ENCODE peak calls at places on chromosomes 4 and X, in seven cellular contexts. M is HCT116, W is K562, H is SK-N-SH, T is HepG2, R is GM12878, Q is H1. E is an unnamed sample.

GRCh38 chrX:13894888-13895564 is 78.1 kb upstream of the GPM6B start:
- DNase-seq in R (no peak), M (no peak), T (no peak), W (no peak), Q (no peak), H (no peak), E (no peak)

GRCh38 chr4:37816719-37817118 is 9.8 kb upstream of the PGM2 start:
- DNase-seq in H (no peak), R (no peak), W (no peak), M (no peak), T (no peak), Q (no peak), E (no peak)

GRCh38 chrX:39661508-39661907 is 436.2 kb downstream of the BCOR start:
- DNase-seq in Q (no peak), H (no peak), R (no peak), W (no peak), M (no peak), T (no peak), E (no peak)

GRCh38 chrX:150227873-150228272 is 135.2 kb upstream of the MAMLD1 start:
- DNase-seq in H (no peak), T (no peak), W (no peak), M (no peak), R (no peak), Q (no peak), E (no peak)

GRCh38 chr4:188332265-188332664 is 193.0 kb downstream of the TRIML1 start:
- DNase-seq in R (no peak), H (no peak), W (no peak), M (no peak), T (no peak), Q (no peak), E (no peak)

GRCh38 chr4:168769416-168769815 is 240.6 kb downstream of the CBR4 start:
- DNase-seq in M (no peak), Q (no peak), R (no peak), T (no peak), H (no peak), W (no peak), E (no peak)

GRCh38 chrX:49610718-49611310 is 12.0 kb downstream of the GAGE1 start:
- DNase-seq in W (no peak), M (no peak), T (peak; percentile 75), Q (no peak), R (no peak), H (no peak), E (no peak)

GRCh38 chr4:163587867-163588266 is 93.4 kb downstream of the TMA16 start:
- DNase-seq in Q (no peak), W (peak; percentile 7), H (peak; percentile 16), M (no peak), T (peak; percentile 16), R (peak; percentile 73), E (no peak)

GRCh38 chr4:109655396-109655795 is 47.8 kb downstream of the CASP6 start:
- DNase-seq in T (no peak), H (no peak), R (no peak), W (no peak), Q (no peak), M (no peak), E (no peak)

GRCh38 chr4:8504279-8505007 is 63.9 kb downstream of the TRMT44 start:
- DNase-seq in H (peak; percentile 79), T (peak; percentile 10), Q (no peak), M (no peak), W (no peak), R (no peak), E (peak; percentile 23)

GRCh38 chr4:11483076-11483475 is 54.4 kb upstream of the HS3ST1 start:
- DNase-seq in T (no peak), W (no peak), H (no peak), R (no peak), M (no peak), Q (no peak), E (no peak)

GRCh38 chr4:1305781-1306455 is 16.2 kb downstream of the MAEA start:
- DNase-seq in M (peak; percentile 33), H (no peak), Q (no peak), T (no peak), W (no peak), R (no peak), E (no peak)

GRCh38 chr4:949656-950055 is 17.4 kb downstream of the TMEM175 start:
- DNase-seq in H (peak; percentile 10), T (no peak), Q (no peak), W (no peak), M (no peak), R (no peak), E (no peak)

GRCh38 chrX:13377537-13377936 is 57.7 kb upstream of the ATXN3L start:
- DNase-seq in W (no peak), Q (no peak), M (no peak), R (no peak), T (no peak), H (peak; percentile 61), E (no peak)

GRCh38 chr4:185399466-185399865 is 2.8 kb downstream of the ANKRD37 start:
- DNase-seq in M (no peak), H (no peak), R (no peak), T (no peak), W (no peak), Q (no peak), E (no peak)

GRCh38 chr4:93232883-93233282 is 595.7 kb upstream of the ATOH1 start:
- DNase-seq in H (no peak), R (no peak), T (no peak), W (no peak), M (no peak), Q (no peak), E (no peak)

GRCh38 chr4:175927121-175927520 is 115.1 kb upstream of the GPM6A start:
- DNase-seq in R (peak; percentile 11), M (no peak), H (no peak), T (no peak), W (no peak), Q (no peak), E (no peak)
- TF ChIP-seq JUND in R (no peak), M (no peak), H (no peak), T (no peak), W (no peak), Q (no peak), E (no peak)

GRCh38 chrX:74104356-74105065 is 199.5 kb upstream of the ZCCHC13 start:
- DNase-seq in W (no peak), H (no peak), M (peak; percentile 4), R (no peak), T (no peak), Q (no peak), E (no peak)
- TF ChIP-seq JUND in W (no peak), H (no peak), M (no peak), R (no peak), T (no peak), Q (no peak), E (no peak)

DNA sequence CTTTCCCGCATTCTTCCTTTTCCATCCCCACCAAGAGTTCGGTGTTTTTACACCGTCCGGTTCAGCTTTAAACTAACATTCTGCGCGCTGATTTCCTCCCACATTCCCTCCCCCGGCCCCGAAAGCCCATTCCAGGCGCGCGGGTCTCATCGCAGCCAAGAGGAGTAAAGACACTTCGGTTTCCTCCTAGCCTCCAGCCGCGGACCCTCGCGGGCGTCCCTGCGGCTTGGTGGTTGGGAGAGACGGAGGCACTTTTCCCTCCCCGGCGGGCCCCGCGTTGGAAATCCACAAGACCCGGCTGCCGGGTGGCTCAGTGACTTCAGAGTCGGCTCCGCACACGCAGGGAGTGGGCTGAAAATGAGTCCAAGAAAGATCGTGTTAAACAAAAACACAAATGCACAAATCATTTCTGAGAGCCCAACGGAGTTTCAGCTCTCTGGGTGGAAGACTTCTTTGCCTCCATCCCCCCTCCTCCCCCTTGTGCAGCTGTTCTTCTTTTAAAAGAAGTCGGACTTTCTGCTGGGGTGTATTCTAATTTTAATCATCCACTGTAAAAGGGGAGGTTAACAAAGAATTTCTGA is 2.0 kb upstream of the ARX start:
- DNase-seq in T (no peak), Q (no peak), M (no peak), H (peak; percentile 44), R (no peak), W (no peak), E (no peak)
- TF ChIP-seq JUND in T (no peak), Q (no peak), M (no peak), H (no peak), R (no peak), W (no peak), E (no peak)

GRCh38 chr4:5524900-5525299 is 183.5 kb downstream of the EVC2 start:
- DNase-seq in Q (no peak), H (peak; percentile 32), R (no peak), M (no peak), T (no peak), W (no peak), E (no peak)
- TF ChIP-seq JUND in Q (no peak), H (no peak), R (no peak), M (no peak), T (no peak), W (no peak), E (no peak)

GRCh38 chr4:122746485-122746965 is 14.0 kb downstream of the BBS12 start:
- DNase-seq in H (no peak), Q (no peak), W (no peak), M (no peak), R (no peak), T (no peak), E (no peak)

GRCh38 chr4:122747068-122747467 is 14.6 kb downstream of the BBS12 start:
- DNase-seq in R (no peak), H (no peak), M (no peak), W (no peak), T (no peak), Q (no peak), E (no peak)

GRCh38 chr4:122742933-122743829 is 10.7 kb downstream of the BBS12 start:
- DNase-seq in T (no peak), Q (no peak), M (no peak), W (no peak), H (peak; percentile 60), R (no peak), E (no peak)

GRCh38 chr4:122747883-122748282 is 15.4 kb downstream of the BBS12 start:
- DNase-seq in T (no peak), M (no peak), W (no peak), H (no peak), R (no peak), Q (no peak), E (no peak)

DNA sequence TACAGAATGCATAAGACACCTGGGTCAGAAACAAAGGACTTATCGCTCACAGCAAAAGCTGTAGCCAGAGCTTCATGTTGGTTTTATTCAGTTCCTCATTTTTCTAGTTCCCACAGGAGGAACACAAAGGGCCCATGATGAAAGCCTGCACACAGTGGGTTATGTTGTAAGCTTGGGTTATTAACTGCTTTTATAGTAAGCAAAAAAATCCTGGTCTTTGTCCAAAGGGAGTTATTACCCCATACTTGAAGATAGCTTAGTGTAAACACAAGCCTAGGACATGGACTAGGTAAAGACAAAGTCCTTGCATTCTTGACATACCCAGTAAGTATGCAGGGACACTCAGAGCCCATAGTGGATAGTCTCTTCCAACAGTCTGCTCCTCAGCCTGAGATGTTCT is 11.7 kb downstream of the BBS12 start:
- DNase-seq in T (peak; percentile 51), H (no peak), R (no peak), W (no peak), M (no peak), Q (no peak), E (no peak)
- TF ChIP-seq JUND in T (no peak), H (no peak), R (no peak), W (no peak), M (no peak), Q (no peak), E (no peak)